ENCODE peak calls at places on chromosomes 16 and 17, in four cellular contexts. J is hepatocyte, I is HTR-8/SVneo, Q is SJSA1. R is an unnamed sample.

GRCh38 chr16:68116256-68116853 is 31.2 kb downstream of the NFATC3 start:
- DNase-seq in J (peak), I (peak), Q (no peak), R (peak)

GRCh38 chr17:58200024-58200633 is 7.6 kb downstream of the EPX start:
- DNase-seq in I (peak), J (peak), Q (peak), R (peak)

GRCh38 chr17:57871155-57871554 is 21.3 kb upstream of the MRPS23 start:
- DNase-seq in Q (no peak), I (no peak), J (no peak), R (no peak)

GRCh38 chr17:57879437-57880085 is 29.7 kb upstream of the MRPS23 start:
- DNase-seq in J (peak), Q (no peak), I (peak), R (no peak)

GRCh38 chr17:38922538-38923291 is 2.7 kb upstream of the LASP1NB start:
- DNase-seq in Q (peak), J (peak), I (peak), R (peak)

GRCh38 chr17:68868708-68869107 is 86.5 kb downstream of the ABCA8 start:
- DNase-seq in J (no peak), Q (no peak), I (no peak), R (no peak)

GRCh38 chr17:65446838-65447526 is 114.5 kb downstream of the AXIN2 start:
- DNase-seq in Q (no peak), J (no peak), I (no peak), R (no peak)

GRCh38 chr17:61144137-61144536 is 255.5 kb upstream of the TBX2 start:
- DNase-seq in I (no peak), J (no peak), Q (no peak), R (no peak)

GRCh38 chr17:59154335-59154720 is 658 bp downstream of the SKA2 start:
- DNase-seq in I (peak), J (peak), Q (no peak), R (peak)

GRCh38 chr17:45143767-45144198 is 4.5 kb upstream of the HEXIM1 start:
- DNase-seq in Q (no peak), J (peak), I (no peak), R (no peak)

GRCh38 chr16:76956394-76956793 is 234.6 kb upstream of the MON1B start:
- DNase-seq in Q (no peak), I (no peak), J (no peak), R (no peak)

GRCh38 chr16:51434567-51435198 is 283.6 kb upstream of the SALL1 start:
- DNase-seq in I (no peak), J (no peak), Q (no peak), R (no peak)

GRCh38 chr16:47565454-47565853 is 104.3 kb downstream of the PHKB start:
- DNase-seq in I (peak), Q (peak), J (no peak), R (peak)

GRCh38 chr17:18988546-18989173 is 15.9 kb downstream of the FAM83G start:
- DNase-seq in Q (no peak), I (no peak), J (peak), R (peak)

GRCh38 chr17:35238817-35239216 is 4.1 kb upstream of the SLFN5 start:
- DNase-seq in J (no peak), Q (peak), I (no peak), R (no peak)

GRCh38 chr17:60352569-60352968 is 39.4 kb downstream of the USP32 start:
- DNase-seq in I (no peak), J (no peak), Q (no peak), R (no peak)

GRCh38 chr17:7634384-7634783 is 4.4 kb downstream of the SHBG start:
- DNase-seq in I (peak), Q (no peak), J (peak), R (peak)

GRCh38 chr17:55770220-55770870 is 19.5 kb downstream of the PCTP start:
- DNase-seq in I (peak), Q (peak), J (peak), R (peak)

GRCh38 chr16:49952386-49952785 is 72.6 kb upstream of the CNEP1R1 start:
- DNase-seq in J (no peak), I (peak), Q (peak), R (no peak)

GRCh38 chr17:58268326-58268725 is 12.4 kb downstream of the MPO start:
- DNase-seq in J (peak), I (no peak), Q (no peak), R (no peak)

GRCh38 chr16:4795181-4795827 is at the start of gene SMIM22:
- DNase-seq in Q (no peak), J (no peak), I (no peak), R (peak)

GRCh38 chr16:1445518-1446197 is 1.3 kb upstream of the CCDC154 start:
- DNase-seq in Q (no peak), J (no peak), I (no peak), R (no peak)

GRCh38 chr17:27523712-27524111 is 67.5 kb downstream of the KSR1 start:
- DNase-seq in I (no peak), J (no peak), Q (no peak), R (peak)

GRCh38 chr17:36778458-36778857 is 158.8 kb upstream of the LHX1 start:
- DNase-seq in Q (no peak), I (no peak), J (no peak), R (no peak)

GRCh38 chr17:4560837-4561241 is 462 bp upstream of the GGT6 start:
- DNase-seq in J (no peak), I (no peak), Q (no peak), R (no peak)

GRCh38 chr16:11251525-11252481 is 4.2 kb downstream of the SOCS1 start:
- DNase-seq in J (no peak), Q (peak), I (no peak), R (no peak)

GRCh38 chr17:79038545-79039135 is 14.7 kb downstream of the C1QTNF1 start:
- DNase-seq in I (no peak), Q (no peak), J (no peak), R (no peak)

GRCh38 chr17:42409467-42410351 is 13.3 kb downstream of the CAVIN1 start:
- DNase-seq in J (peak), I (peak), Q (peak), R (no peak)

GRCh38 chr16:50680907-50681885 is at the start of gene SNX20:
- DNase-seq in Q (no peak), I (no peak), J (no peak), R (no peak)

GRCh38 chr16:53642094-53642493 is 61.6 kb downstream of the RPGRIP1L start:
- DNase-seq in Q (no peak), J (no peak), I (no peak), R (no peak)

GRCh38 chr16:35196313-35196712 is 1736.9 kb downstream of the TP53TG3F start:
- DNase-seq in I (no peak), Q (no peak), J (no peak), R (no peak)

GRCh38 chr17:44807817-44808155 is 22.3 kb downstream of the GJC1 start:
- DNase-seq in I (no peak), Q (no peak), J (no peak), R (no peak)

GRCh38 chr17:32006957-32007462 is at the start of gene LRRC37B:
- DNase-seq in I (peak), J (peak), Q (peak), R (peak)

GRCh38 chr16:4015275-4015990 is 100.8 kb downstream of the ADCY9 start:
- DNase-seq in I (peak), Q (peak), J (peak), R (no peak)